ENCODE peak calls at places on chromosome 10, in eight cellular contexts. Z is fibroblast of lung; U is cardiac muscle cell; D is CD8-positive, alpha-beta memory T cell; B is body of pancreas; J is AG10803; H is lung; Q is HFF-Myc. T is an unnamed sample.
A peak's percentile ranks its signal among the peaks of the same experiment; 100 is the strongest.

GRCh38 chr10:93580824-93581223 is 14.4 kb downstream of the FFAR4 start:
- DNase-seq in Z (peak; percentile 20), U (peak; percentile 10), D (no peak), B (no peak), J (no peak), H (no peak), Q (peak; percentile 40), T (peak; percentile 44)

GRCh38 chr10:99742240-99742639 is 10.2 kb downstream of the CUTC start:
- DNase-seq in Z (no peak), U (no peak), D (no peak), B (no peak), J (peak; percentile 45), H (no peak), Q (no peak), T (peak; percentile 60)

GRCh38 chr10:90032519-90032918 is 331.1 kb downstream of the KIF20B start:
- DNase-seq in Z (no peak), U (peak; percentile 30), D (no peak), B (no peak), J (no peak), H (no peak), Q (no peak), T (no peak)

GRCh38 chr10:94108200-94108599 is 114.5 kb downstream of the PLCE1 start:
- DNase-seq in Z (peak; percentile 71), U (peak; percentile 56), D (no peak), B (no peak), J (peak; percentile 74), H (no peak), Q (no peak), T (peak; percentile 83)

GRCh38 chr10:43700306-43700705 is 51.6 kb upstream of the ZNF32 start:
- DNase-seq in Z (no peak), U (peak; percentile 32), D (no peak), B (no peak), J (peak; percentile 49), H (no peak), Q (no peak), T (peak; percentile 33)

GRCh38 chr10:123835575-123835974 is 56.0 kb downstream of the CPXM2 start:
- DNase-seq in Z (no peak), U (no peak), D (no peak), B (no peak), J (no peak), H (peak; percentile 9), Q (no peak), T (no peak)

GRCh38 chr10:122282253-122282671 is 11.2 kb downstream of the BTBD16 start:
- DNase-seq in Z (peak; percentile 22), U (peak; percentile 24), D (no peak), B (no peak), J (peak; percentile 26), H (no peak), Q (no peak), T (no peak)

GRCh38 chr10:22712959-22713852 is 1.2 kb downstream of the PIP4K2A start:
- DNase-seq in Z (peak; percentile 60), U (peak; percentile 31), D (peak; percentile 29), B (peak; percentile 33), J (peak; percentile 27), H (no peak), Q (no peak), T (peak; percentile 29)

GRCh38 chr10:421170-421569 is 268.3 kb downstream of the DIP2C start:
- DNase-seq in Z (no peak), U (no peak), D (no peak), B (no peak), J (no peak), H (no peak), Q (no peak), T (no peak)

GRCh38 chr10:46557319-46558140 is 1.1 kb upstream of the GPRIN2 start:
- DNase-seq in Z (no peak), U (no peak), D (peak; percentile 1), B (peak; percentile 34), J (no peak), H (peak; percentile 34), Q (no peak), T (no peak)

GRCh38 chr10:132665946-132666732 is 119.8 kb downstream of the NKX6-2 start:
- DNase-seq in Z (peak; percentile 77), U (peak; percentile 76), D (no peak), B (peak; percentile 2), J (peak; percentile 84), H (no peak), Q (peak; percentile 53), T (peak; percentile 93)

GRCh38 chr10:58414270-58415041 is 29.2 kb downstream of the TFAM start:
- DNase-seq in Z (peak; percentile 81), U (peak; percentile 89), D (no peak), B (no peak), J (peak; percentile 84), H (no peak), Q (peak; percentile 63), T (peak; percentile 85)

GRCh38 chr10:4541292-4541691 is 284.7 kb upstream of the AKR1E2 start:
- DNase-seq in Z (peak; percentile 88), U (peak; percentile 90), D (no peak), B (peak; percentile 23), J (peak; percentile 98), H (no peak), Q (peak; percentile 84), T (peak; percentile 97)

GRCh38 chr10:90964781-90965462 is 44.0 kb upstream of the ANKRD1 start:
- DNase-seq in Z (no peak), U (no peak), D (no peak), B (no peak), J (peak; percentile 33), H (no peak), Q (no peak), T (no peak)

GRCh38 chr10:132650611-132651250 is 113.1 kb downstream of the INPP5A start:
- DNase-seq in Z (no peak), U (no peak), D (no peak), B (peak; percentile 8), J (no peak), H (no peak), Q (no peak), T (no peak)

GRCh38 chr10:133176546-133176945 is 16.5 kb downstream of the KNDC1 start:
- DNase-seq in Z (no peak), U (no peak), D (no peak), B (no peak), J (no peak), H (no peak), Q (no peak), T (no peak)

GRCh38 chr10:113960617-113961260 is 82.9 kb upstream of the ADRB1 start:
- DNase-seq in Z (no peak), U (no peak), D (peak; percentile 38), B (no peak), J (no peak), H (peak; percentile 38), Q (no peak), T (no peak)

GRCh38 chr10:94133239-94133638 is 139.5 kb downstream of the PLCE1 start:
- DNase-seq in Z (no peak), U (no peak), D (no peak), B (peak; percentile 51), J (peak; percentile 69), H (no peak), Q (no peak), T (no peak)

GRCh38 chr10:62681211-62681940 is 123.1 kb upstream of the ADO start:
- DNase-seq in Z (no peak), U (peak; percentile 10), D (peak; percentile 59), B (no peak), J (no peak), H (no peak), Q (no peak), T (no peak)

GRCh38 chr10:130193033-130193432 is 56.8 kb downstream of the GLRX3 start:
- DNase-seq in Z (no peak), U (no peak), D (no peak), B (no peak), J (no peak), H (no peak), Q (no peak), T (no peak)
- H3K4me3 ChIP-seq in Z (no peak overlapping the region), U (no peak overlapping the region), D (no peak overlapping the region), B (no peak overlapping the region), J (no peak overlapping the region), H (no peak overlapping the region), Q (no peak overlapping the region), T (no peak overlapping the region)

GRCh38 chr10:68633281-68633680 is 73.1 kb downstream of the TET1 start:
- DNase-seq in Z (no peak), U (no peak), D (no peak), B (no peak), J (no peak), H (no peak), Q (no peak), T (no peak)
- H3K4me3 ChIP-seq in Z (no peak overlapping the region), U (no peak overlapping the region), D (no peak overlapping the region), B (no peak overlapping the region), J (no peak overlapping the region), H (no peak overlapping the region), Q (no peak overlapping the region), T (no peak overlapping the region)

DNA sequence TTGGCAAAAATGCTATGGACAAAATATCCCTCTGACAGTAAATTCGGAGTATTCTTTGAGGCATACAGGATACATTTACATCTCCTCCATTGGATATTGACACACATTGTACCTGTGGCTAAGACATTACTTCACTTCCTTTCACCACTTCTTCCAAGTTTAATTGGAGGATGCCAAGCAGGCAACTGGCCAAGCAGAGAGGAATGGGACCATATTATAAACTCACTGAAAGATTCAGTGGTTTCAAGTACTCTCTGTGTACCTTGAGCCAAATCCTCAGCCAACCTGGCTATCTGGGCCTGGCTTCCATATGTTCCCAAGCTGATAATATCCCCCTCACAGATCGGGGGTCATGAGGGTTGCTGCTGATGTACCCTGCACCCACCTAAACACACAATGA is 14.7 kb upstream of the JCAD start:
- DNase-seq in Z (no peak), U (no peak), D (no peak), B (no peak), J (no peak), H (no peak), Q (no peak), T (no peak)
- H3K4me3 ChIP-seq in Z (no peak overlapping the region), U (no peak overlapping the region), D (no peak overlapping the region), B (no peak overlapping the region), J (no peak overlapping the region), H (no peak overlapping the region), Q (no peak overlapping the region), T (no peak overlapping the region)

GRCh38 chr10:119817991-119818888 is 54.4 kb downstream of the MCMBP start:
- DNase-seq in Z (peak; percentile 83), U (peak; percentile 80), D (no peak), B (peak; percentile 48), J (peak; percentile 49), H (peak; percentile 45), Q (no peak), T (peak; percentile 30)

GRCh38 chr10:119824299-119824698 is 48.3 kb downstream of the MCMBP start:
- DNase-seq in Z (no peak), U (no peak), D (no peak), B (no peak), J (no peak), H (no peak), Q (no peak), T (no peak)

GRCh38 chr10:119821172-119821571 is 51.5 kb downstream of the MCMBP start:
- DNase-seq in Z (peak; percentile 8), U (no peak), D (no peak), B (no peak), J (no peak), H (no peak), Q (no peak), T (no peak)

GRCh38 chr10:119815671-119816070 is 57.0 kb downstream of the MCMBP start:
- DNase-seq in Z (no peak), U (no peak), D (no peak), B (no peak), J (no peak), H (no peak), Q (no peak), T (no peak)

DNA sequence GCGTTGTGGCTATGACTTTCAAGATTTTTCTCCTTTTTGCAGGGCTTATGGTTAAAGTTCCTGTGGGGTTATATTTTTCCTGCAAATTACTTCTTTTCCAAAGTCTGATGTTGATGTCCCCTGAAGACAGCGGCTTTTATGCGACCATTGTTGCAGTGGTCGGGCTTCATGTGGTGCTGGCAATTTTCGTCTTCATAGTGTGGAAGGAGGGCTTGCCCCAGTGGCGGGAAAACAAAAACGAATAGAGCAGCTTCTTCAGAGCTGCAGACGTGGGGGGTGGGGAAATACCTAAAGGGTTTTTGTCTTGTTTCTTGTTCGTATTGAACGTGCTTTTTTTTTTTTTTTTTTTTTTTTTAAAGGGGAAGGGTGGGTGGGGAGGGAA is 53.8 kb downstream of the MCMBP start:
- DNase-seq in Z (peak; percentile 15), U (peak; percentile 11), D (no peak), B (no peak), J (no peak), H (no peak), Q (no peak), T (no peak)
- H3K4me3 ChIP-seq in Z (peak overlapping the region; percentile 60), U (peak overlapping the region; percentile 30), D (no peak overlapping the region), B (no peak overlapping the region), J (peak overlapping the region; percentile 54), H (no peak overlapping the region), Q (peak overlapping the region; percentile 5), T (peak overlapping the region; percentile 54)